ENCODE peak calls at places on chromosomes 2 and 18, in ten cellular contexts. T, Q, V, P, W, N, S, L, B and J are unnamed samples.

GRCh38 chr18:58915006-58915799 is 50.5 kb downstream of the ZNF532 start:
- DNase-seq in B (no peak), P (no peak), V (no peak), L (no peak), W (no peak), T (no peak), Q (no peak), S (no peak), N (peak; percentile 75), J (no peak)

GRCh38 chr2:9139491-9140443 is 66.8 kb upstream of the ASAP2 start:
- DNase-seq in S (peak; percentile 76), V (peak; percentile 76), L (peak; percentile 95), W (peak; percentile 71), B (peak; percentile 73), Q (peak; percentile 43), N (peak; percentile 44), T (no peak), P (peak; percentile 90), J (peak; percentile 91)

GRCh38 chr18:7824970-7825369 is 257.9 kb downstream of the PTPRM start:
- DNase-seq in S (peak; percentile 63), V (peak; percentile 29), W (no peak), Q (no peak), T (no peak), L (no peak), B (no peak), N (no peak), P (no peak), J (no peak)

GRCh38 chr2:236659758-236660150 is 90.1 kb downstream of the ACKR3 start:
- DNase-seq in S (no peak), P (no peak), Q (no peak), N (peak; percentile 99), T (no peak), V (peak; percentile 11), W (peak; percentile 28), B (no peak), L (no peak), J (no peak)

GRCh38 chr2:217940261-217941220 is 62.3 kb downstream of the TNS1 start:
- DNase-seq in Q (no peak), T (no peak), L (no peak), B (no peak), V (no peak), N (no peak), W (no peak), P (peak; percentile 55), S (no peak), J (no peak)

GRCh38 chr18:76306685-76307292 is 188.3 kb downstream of the ZNF516 start:
- DNase-seq in S (no peak), V (no peak), B (no peak), Q (no peak), L (no peak), P (no peak), N (no peak), W (no peak), T (no peak), J (no peak)

GRCh38 chr2:85324639-85325465 is 2.9 kb downstream of the TGOLN2 start:
- DNase-seq in T (no peak), L (no peak), P (no peak), N (peak; percentile 24), V (no peak), Q (no peak), B (peak; percentile 84), S (no peak), W (peak; percentile 54), J (no peak)

GRCh38 chr2:218871345-218872302 is 9.0 kb upstream of the WNT10A start:
- DNase-seq in Q (no peak), S (no peak), P (peak; percentile 85), N (no peak), W (no peak), T (no peak), V (no peak), B (no peak), L (no peak), J (no peak)

GRCh38 chr2:46073540-46074018 is 223.6 kb upstream of the EPAS1 start:
- DNase-seq in B (no peak), P (no peak), W (peak; percentile 77), L (no peak), V (no peak), N (peak; percentile 99), S (no peak), Q (no peak), T (no peak), J (no peak)

GRCh38 chr18:48862116-48862515 is 88.6 kb downstream of the SMAD7 start:
- DNase-seq in Q (no peak), B (no peak), L (peak; percentile 21), P (peak; percentile 47), S (no peak), T (no peak), V (no peak), W (no peak), N (no peak), J (no peak)

GRCh38 chr2:168848220-168848619 is 42.0 kb downstream of the SPC25 start:
- DNase-seq in Q (no peak), N (no peak), L (peak; percentile 44), W (peak; percentile 11), P (no peak), V (no peak), B (no peak), S (no peak), T (no peak), J (no peak)

GRCh38 chr2:46164581-46165301 is 132.5 kb upstream of the EPAS1 start:
- DNase-seq in L (no peak), V (peak; percentile 83), W (peak; percentile 94), S (peak; percentile 79), P (no peak), B (no peak), N (peak; percentile 97), T (no peak), Q (peak; percentile 48), J (no peak)

GRCh38 chr2:114526856-114527255 is 84.4 kb downstream of the DPP10 start:
- DNase-seq in W (no peak), Q (no peak), V (no peak), L (no peak), S (no peak), P (no peak), T (no peak), N (no peak), B (no peak), J (no peak)

GRCh38 chr2:10080536-10081304 is 509 bp upstream of the CYS1 start:
- DNase-seq in V (no peak), P (no peak), T (no peak), S (no peak), B (no peak), W (no peak), L (no peak), Q (no peak), N (peak; percentile 66), J (no peak)

GRCh38 chr18:5452943-5453342 is 90.9 kb downstream of the EPB41L3 start:
- DNase-seq in L (no peak), B (no peak), T (no peak), Q (no peak), P (no peak), S (no peak), W (no peak), N (no peak), V (no peak), J (no peak)

GRCh38 chr18:32271649-32272324 is 81.9 kb downstream of the MEP1B start:
- DNase-seq in L (peak; percentile 39), Q (no peak), P (no peak), V (no peak), T (no peak), S (no peak), W (peak; percentile 57), N (peak; percentile 46), B (no peak), J (no peak)

GRCh38 chr2:115549731-115550130 is 1107.3 kb downstream of the DPP10 start:
- DNase-seq in T (no peak), S (no peak), L (no peak), V (no peak), N (no peak), B (no peak), P (no peak), Q (no peak), W (peak; percentile 5), J (no peak)

GRCh38 chr2:105278654-105279053 is 37.1 kb downstream of the GPR45 start:
- DNase-seq in N (no peak), V (no peak), S (no peak), P (no peak), Q (no peak), W (no peak), T (no peak), B (no peak), L (no peak), J (no peak)
- TF ChIP-seq CTCF in N (no peak), V (no peak), S (no peak), P (no peak), Q (no peak), W (no peak), T (no peak), B (no peak), L (no peak), J (no peak)

GRCh38 chr18:55861266-55861665 is 273.3 kb upstream of the TCF4 start:
- DNase-seq in W (peak; percentile 55), P (no peak), N (peak; percentile 65), S (no peak), T (no peak), L (no peak), B (no peak), Q (no peak), V (no peak), J (no peak)
- TF ChIP-seq CTCF in W (peak; percentile 37), P (no peak), N (peak; percentile 77), S (peak; percentile 58), T (peak; percentile 29), L (no peak), B (peak; percentile 24), Q (peak; percentile 11), V (peak; percentile 34), J (no peak)

GRCh38 chr2:215556979-215557378 is 121.1 kb upstream of the FN1 start:
- DNase-seq in B (no peak), L (no peak), V (no peak), T (no peak), W (peak; percentile 28), N (peak; percentile 58), S (no peak), Q (no peak), P (no peak), J (no peak)

GRCh38 chr2:215550331-215550730 is 114.5 kb upstream of the FN1 start:
- DNase-seq in N (no peak), P (no peak), W (no peak), S (no peak), T (no peak), B (no peak), Q (no peak), L (no peak), V (no peak), J (no peak)

GRCh38 chr2:215554689-215555088 is 118.8 kb upstream of the FN1 start:
- DNase-seq in P (no peak), W (peak; percentile 45), V (no peak), S (no peak), T (no peak), N (peak; percentile 76), B (no peak), L (no peak), Q (no peak), J (no peak)

GRCh38 chr2:215552144-215552580 is 116.3 kb upstream of the FN1 start:
- DNase-seq in P (no peak), W (no peak), L (no peak), T (no peak), Q (no peak), N (no peak), S (no peak), V (no peak), B (no peak), J (no peak)

GRCh38 chr2:215553946-215554345 is 118.1 kb upstream of the FN1 start:
- DNase-seq in W (no peak), L (no peak), N (no peak), T (no peak), S (no peak), P (no peak), B (no peak), Q (no peak), V (no peak), J (no peak)
- TF ChIP-seq CTCF in W (no peak), L (no peak), N (peak; percentile 23), T (no peak), S (no peak), P (no peak), B (no peak), Q (no peak), V (no peak), J (no peak)

GRCh38 chr18:45850021-45850420 is 24.5 kb downstream of the SIGLEC15 start:
- DNase-seq in L (peak; percentile 58), P (no peak), B (no peak), S (no peak), Q (no peak), N (no peak), W (peak; percentile 20), T (no peak), V (no peak), J (no peak)
- TF ChIP-seq CTCF in L (peak; percentile 51), P (peak; percentile 17), B (peak; percentile 9), S (peak; percentile 33), Q (no peak), N (peak; percentile 42), W (peak; percentile 20), T (no peak), V (no peak), J (no peak)